ENCODE peak calls at places on chromosomes 16 and 17, in ten cellular contexts. L is aorta; M is tibial artery; I is left ventricle myocardium inferior; Z is fibroblast of lung; E is CD8-positive, alpha-beta memory T cell; F is H1; K is cardiac muscle cell; X is PC-3; T is upper lobe of left lung. V is an unnamed sample. For H3K36me3, the result is how much of the 10 kb centered on the place peaks cover.

GRCh38 chr16:11560701-11561439 is 25.8 kb downstream of the LITAF start:
- DNase-seq in L (no peak), M (no peak), I (no peak), Z (peak), E (peak), F (no peak), K (no peak), X (no peak), T (peak), V (no peak)

GRCh38 chr17:41919165-41919817 is 540 bp upstream of the ACLY start:
- DNase-seq in L (no peak), M (peak), I (no peak), Z (no peak), E (no peak), F (no peak), K (no peak), X (peak), T (peak), V (no peak)

GRCh38 chr16:4293822-4294457 is 21.1 kb upstream of the TFAP4 start:
- DNase-seq in L (peak), M (peak), I (peak), Z (peak), E (no peak), F (no peak), K (peak), X (peak), T (peak), V (peak)

GRCh38 chr17:74745548-74746177 is 2.8 kb upstream of the NHERF1 start:
- DNase-seq in L (no peak), M (no peak), I (peak), Z (no peak), E (no peak), F (no peak), K (no peak), X (no peak), T (no peak), V (peak)

GRCh38 chr16:3022208-3022696 is 1.5 kb downstream of the HCFC1R1 start:
- DNase-seq in L (peak), M (peak), I (peak), Z (peak), E (no peak), F (no peak), K (peak), X (peak), T (peak), V (peak)

GRCh38 chr17:76427457-76428231 is 25.3 kb downstream of the UBE2O start:
- DNase-seq in L (no peak), M (no peak), I (no peak), Z (peak), E (no peak), F (no peak), K (no peak), X (no peak), T (no peak), V (peak)

GRCh38 chr17:82559779-82560642 is 40.5 kb downstream of the FOXK2 start:
- DNase-seq in L (no peak), M (no peak), I (no peak), Z (no peak), E (no peak), F (no peak), K (no peak), X (peak), T (no peak), V (no peak)

GRCh38 chr17:16282522-16282921 is 65.5 kb downstream of the PIGL start:
- DNase-seq in L (no peak), M (no peak), I (no peak), Z (peak), E (no peak), F (no peak), K (no peak), X (peak), T (no peak), V (no peak)

GRCh38 chr17:81202318-81202717 is 20.4 kb downstream of the CEP131 start:
- DNase-seq in L (no peak), M (no peak), I (no peak), Z (no peak), E (no peak), F (no peak), K (no peak), X (no peak), T (no peak), V (no peak)

GRCh38 chr17:1907818-1908698 is 78.3 kb downstream of the RPA1 start:
- DNase-seq in L (no peak), M (no peak), I (no peak), Z (peak), E (peak), F (no peak), K (peak), X (peak), T (no peak), V (no peak)

GRCh38 chr16:85086347-85087291 is 25.7 kb downstream of the CIBAR2 start:
- DNase-seq in L (no peak), M (peak), I (peak), Z (peak), E (peak), F (peak), K (peak), X (peak), T (peak), V (peak)

GRCh38 chr16:48556913-48557351 is 53.0 kb downstream of the N4BP1 start:
- DNase-seq in L (no peak), M (no peak), I (no peak), Z (peak), E (no peak), F (no peak), K (no peak), X (peak), T (no peak), V (peak)

GRCh38 chr17:35214192-35214591 is 20.0 kb upstream of the SLC35G3 start:
- DNase-seq in L (no peak), M (no peak), I (no peak), Z (no peak), E (peak), F (no peak), K (no peak), X (no peak), T (no peak), V (no peak)

GRCh38 chr16:4936991-4937781 is at the start of gene PPL:
- DNase-seq in L (no peak), M (peak), I (peak), Z (no peak), E (no peak), F (no peak), K (peak), X (peak), T (peak), V (no peak)

GRCh38 chr17:66416207-66416940 is 114.0 kb downstream of the PRKCA start:
- DNase-seq in L (no peak), M (no peak), I (no peak), Z (no peak), E (no peak), F (no peak), K (no peak), X (no peak), T (no peak), V (no peak)

GRCh38 chr16:49382916-49383315 is 9.3 kb downstream of the C16orf78 start:
- DNase-seq in L (no peak), M (no peak), I (no peak), Z (no peak), E (no peak), F (no peak), K (no peak), X (peak), T (no peak), V (peak)

GRCh38 chr17:18248300-18248731 is 10.2 kb downstream of the FLII start:
- DNase-seq in L (no peak), M (peak), I (peak), Z (peak), E (peak), F (no peak), K (peak), X (peak), T (peak), V (peak)

GRCh38 chr17:8287651-8288335 is 677 bp upstream of the RANGRF start:
- DNase-seq in L (no peak), M (no peak), I (no peak), Z (no peak), E (no peak), F (no peak), K (no peak), X (no peak), T (peak), V (no peak)
- H3K27ac ChIP-seq in L (peak), M (peak), I (peak), Z (peak), E (peak), F (no peak), K (peak), X (no peak), T (peak), V (no peak)

DNA sequence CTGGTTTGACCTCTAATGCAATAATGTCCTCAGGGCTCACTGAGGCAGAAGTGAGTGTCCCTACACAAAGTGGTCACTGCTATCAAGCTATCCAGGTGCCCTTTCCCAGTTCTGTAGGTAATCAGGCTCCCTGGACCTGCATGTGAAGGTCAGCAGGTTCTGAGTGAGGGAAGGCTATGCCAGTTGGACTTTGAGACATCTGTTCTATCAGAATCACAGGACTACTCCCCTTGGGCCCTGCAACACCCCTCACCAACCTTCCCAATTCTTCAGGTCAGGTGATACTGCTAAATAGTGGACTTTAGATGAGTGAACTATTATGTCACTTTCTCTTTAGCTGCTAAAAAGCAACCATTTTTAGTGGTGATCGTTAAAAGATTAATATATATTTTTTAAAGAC is 37.6 kb downstream of the ZZEF1 start:
- DNase-seq in L (no peak), M (no peak), I (no peak), Z (no peak), E (no peak), F (no peak), K (no peak), X (no peak), T (no peak), V (no peak)
- H3K36me3 ChIP-seq in L (under half), M (half or more), I (half or more), Z (under half), E (under half), F (under half), K (half or more), X (under half), T (half or more), V (half or more)

DNA sequence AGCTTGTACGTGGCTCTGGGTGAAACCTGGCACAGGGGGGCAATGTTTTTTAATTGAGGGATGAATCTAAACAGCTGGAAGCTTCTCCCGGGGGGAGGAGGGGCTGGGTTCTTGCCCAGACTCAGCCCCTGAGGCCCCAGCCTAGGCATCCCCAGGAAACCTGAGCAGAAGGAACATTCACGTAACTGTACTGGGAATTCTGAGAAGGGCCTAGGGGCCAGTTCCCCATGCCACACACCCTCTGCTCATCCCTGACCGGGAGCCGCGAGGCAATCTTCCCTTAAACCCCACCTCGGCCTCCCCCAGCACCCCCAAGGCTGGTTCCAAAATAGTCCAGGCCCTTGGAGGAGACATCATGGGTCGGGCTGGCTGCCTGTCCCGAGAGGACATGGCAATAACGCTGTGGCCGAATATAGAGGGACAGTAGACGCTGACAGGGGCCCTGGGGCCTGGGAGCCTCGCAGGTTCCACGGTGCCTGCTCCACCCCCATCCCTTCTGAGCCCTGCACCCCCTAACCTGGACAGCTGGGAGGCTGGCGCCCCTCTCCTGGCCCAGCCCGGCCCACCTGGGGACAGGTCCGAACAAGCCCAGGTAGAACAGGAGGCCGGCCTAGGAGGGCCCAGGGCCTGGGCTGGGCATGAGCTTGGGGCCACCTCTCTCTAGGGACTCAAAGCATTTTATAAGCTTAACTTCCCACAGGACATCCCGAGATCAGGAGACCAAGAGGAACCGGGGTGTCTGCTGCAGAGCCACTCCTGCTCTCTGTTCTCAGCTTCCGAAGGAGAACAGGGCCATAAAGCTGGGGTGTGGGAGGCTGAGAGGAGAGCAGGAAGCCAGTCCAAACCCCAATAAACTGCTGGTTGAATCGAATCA is 83.2 kb upstream of the TOB1 start:
- DNase-seq in L (peak), M (no peak), I (no peak), Z (no peak), E (no peak), F (no peak), K (no peak), X (no peak), T (no peak), V (no peak)
- H3K4me3 ChIP-seq in L (no peak), M (no peak), I (peak), Z (no peak), E (no peak), F (no peak), K (no peak), X (no peak), T (no peak), V (no peak)

DNA sequence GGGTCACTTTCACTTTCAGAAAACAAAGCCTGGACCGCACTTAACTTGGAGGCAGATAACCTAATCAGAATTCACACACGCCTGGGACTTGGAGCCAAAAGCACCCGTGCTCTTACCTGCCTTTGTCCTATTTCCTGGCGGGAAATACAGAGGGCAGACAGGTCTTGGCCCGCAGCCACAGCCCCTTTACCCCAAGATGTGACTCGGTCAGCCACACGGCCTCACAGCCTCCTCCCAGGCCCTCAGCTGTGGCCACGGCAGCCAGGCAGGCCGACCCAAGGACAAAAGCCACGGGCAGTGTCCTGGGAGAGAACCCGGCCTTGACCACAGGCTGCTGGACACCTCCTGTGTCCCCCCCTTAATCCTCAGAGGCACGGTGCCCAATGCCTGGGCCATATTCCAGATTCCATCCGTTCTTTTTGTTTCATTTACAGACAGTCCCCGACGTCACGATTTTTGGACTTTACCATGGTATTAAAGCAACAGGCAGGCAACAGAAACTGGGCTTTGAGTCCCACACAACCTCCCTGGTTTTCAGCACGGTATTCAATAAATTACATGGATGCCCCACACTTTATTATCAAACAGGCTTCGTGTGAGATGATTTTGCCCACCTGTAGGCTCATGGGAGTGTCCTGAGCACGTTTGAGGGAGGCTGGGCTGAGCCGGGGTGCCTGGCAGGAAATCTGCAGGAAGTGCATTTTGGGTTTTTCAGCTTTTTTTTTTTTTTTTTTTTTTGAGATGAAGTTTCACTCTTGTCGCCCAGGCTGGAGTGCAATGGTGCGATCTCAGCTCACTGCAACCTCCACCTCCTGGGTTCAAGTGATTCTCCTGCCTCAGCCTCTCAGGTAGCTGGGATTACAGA is 30.0 kb upstream of the GAA start:
- DNase-seq in L (peak), M (peak), I (peak), Z (peak), E (no peak), F (no peak), K (no peak), X (no peak), T (no peak), V (peak)
- H3K27ac ChIP-seq in L (peak), M (peak), I (peak), Z (peak), E (no peak), F (no peak), K (no peak), X (no peak), T (peak), V (peak)

DNA sequence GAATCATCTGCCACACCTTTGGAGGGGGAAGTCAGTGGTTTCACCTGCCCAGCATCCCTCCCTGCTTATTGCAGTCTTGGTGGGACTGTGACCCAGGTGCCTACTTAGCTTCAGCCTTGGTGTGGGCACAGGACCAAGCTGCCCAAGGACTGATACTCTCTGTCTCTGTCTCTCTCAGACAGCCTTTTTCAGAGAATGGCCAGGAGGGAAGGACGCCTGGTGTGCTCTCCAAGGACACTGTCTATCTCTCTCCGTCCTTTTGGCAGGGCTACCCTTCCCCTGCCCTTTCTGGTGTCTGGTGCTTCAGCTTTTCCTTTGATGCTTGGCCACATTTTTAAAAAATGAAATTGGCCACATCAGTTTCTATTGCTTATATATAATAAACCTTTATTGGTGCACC is 19.6 kb downstream of the PIK3R6 start:
- DNase-seq in L (no peak), M (no peak), I (no peak), Z (no peak), E (no peak), F (no peak), K (no peak), X (no peak), T (no peak), V (no peak)
- H3K36me3 ChIP-seq in L (under half), M (under half), I (under half), Z (under half), E (under half), F (under half), K (under half), X (under half), T (under half), V (under half)

GRCh38 chr16:54288592-54289241 is 2.1 kb upstream of the IRX3 start:
- DNase-seq in L (no peak), M (no peak), I (no peak), Z (no peak), E (no peak), F (no peak), K (no peak), X (no peak), T (no peak), V (no peak)
- H3K4me3 ChIP-seq in L (no peak), M (no peak), I (no peak), Z (no peak), E (no peak), F (peak), K (peak), X (no peak), T (no peak), V (no peak)

GRCh38 chr16:52563767-52564611 is 17.0 kb upstream of the TOX3 start:
- DNase-seq in L (no peak), M (no peak), I (no peak), Z (no peak), E (no peak), F (no peak), K (no peak), X (no peak), T (no peak), V (no peak)
- H3K27ac ChIP-seq in L (no peak), M (no peak), I (no peak), Z (no peak), E (no peak), F (no peak), K (no peak), X (no peak), T (no peak), V (no peak)

DNA sequence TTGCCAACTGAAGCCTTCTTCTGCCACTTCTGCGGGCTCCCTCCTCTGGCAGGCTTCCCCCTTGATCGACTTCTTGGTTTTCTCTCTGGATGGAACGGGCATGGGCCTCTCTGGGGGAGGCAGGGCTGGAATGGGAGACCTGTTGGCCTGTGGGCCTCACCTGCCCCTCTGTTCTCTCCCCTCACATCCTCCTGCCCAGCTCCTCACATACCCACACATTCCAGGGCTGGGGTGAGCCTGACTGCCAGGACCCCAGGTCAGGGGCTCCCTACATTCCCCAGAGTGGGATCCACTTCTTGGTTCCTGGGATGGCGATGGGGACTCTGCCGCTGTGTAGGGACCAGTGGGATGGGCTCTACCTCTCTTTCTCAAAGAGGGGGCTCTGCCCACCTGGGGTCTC is 6.5 kb upstream of the LASP1NB start:
- DNase-seq in L (no peak), M (no peak), I (no peak), Z (no peak), E (no peak), F (no peak), K (no peak), X (no peak), T (no peak), V (peak)
- H3K36me3 ChIP-seq in L (under half), M (under half), I (half or more), Z (under half), E (under half), F (under half), K (under half), X (under half), T (half or more), V (half or more)

V was measured in SJSA1.